ENCODE peak calls at places on chromosomes 13 and 19, in five cellular contexts. Y is colonic mucosa, S is fibroblast of lung, E is AG09309, W is kidney epithelial cell. R is an unnamed sample.

GRCh38 chr13:44801990-44802389 is 187.3 kb downstream of the NUFIP1 start:
- DNase-seq in Y (no peak), S (peak), E (peak), W (no peak), R (peak)

GRCh38 chr13:48731957-48732569 is 78.3 kb downstream of the CYSLTR2 start:
- DNase-seq in Y (peak), S (no peak), E (no peak), W (no peak), R (no peak)

GRCh38 chr13:89740994-89741678 is 1606.4 kb upstream of the MIR17HG start:
- DNase-seq in Y (no peak), S (no peak), E (no peak), W (no peak), R (no peak)

GRCh38 chr13:110106726-110107125 is 200.2 kb downstream of the COL4A1 start:
- DNase-seq in Y (no peak), S (peak), E (no peak), W (no peak), R (peak)

GRCh38 chr19:38375748-38376147 is 1.4 kb downstream of the PSMD8 start:
- DNase-seq in Y (no peak), S (peak), E (no peak), W (no peak), R (peak)

GRCh38 chr13:51370116-51370515 is 30.6 kb downstream of the SERPINE3 start:
- DNase-seq in Y (no peak), S (no peak), E (no peak), W (no peak), R (peak)

GRCh38 chr19:12779162-12779993 is 4.0 kb upstream of the HOOK2 start:
- DNase-seq in Y (peak), S (peak), E (no peak), W (no peak), R (peak)

GRCh38 chr13:25097426-25097825 is 1.5 kb downstream of the PABPC3 start:
- DNase-seq in Y (no peak), S (no peak), E (no peak), W (no peak), R (no peak)

DNA sequence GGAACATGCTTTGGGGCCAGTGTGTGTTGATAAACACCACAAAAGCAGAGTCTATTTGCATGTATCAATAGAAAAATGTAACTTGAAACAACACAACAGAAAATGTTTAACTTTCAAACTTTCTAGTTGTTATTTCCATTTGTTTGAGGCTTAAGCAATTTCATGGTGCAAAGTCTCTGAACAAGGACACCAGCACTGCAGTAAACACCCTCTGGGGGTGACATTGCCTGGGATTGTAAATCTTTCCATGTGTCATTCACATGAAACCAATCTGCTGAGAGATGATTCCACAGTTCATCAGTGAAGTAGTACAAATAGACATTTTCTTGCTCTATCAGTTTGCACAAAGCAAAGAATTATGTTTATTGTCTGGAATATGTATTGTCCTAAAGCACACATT is 124.5 kb downstream of the ITGBL1 start:
- DNase-seq in Y (no peak), S (no peak), E (no peak), W (no peak), R (no peak)
- TF ChIP-seq CTCF in Y (no peak), S (no peak), E (no peak), W (no peak), R (no peak)

GRCh38 chr13:107447591-107447990 is 767.7 kb downstream of the LIG4 start:
- DNase-seq in Y (no peak), S (no peak), E (no peak), W (peak), R (no peak)

GRCh38 chr13:107452833-107453232 is 762.5 kb downstream of the LIG4 start:
- DNase-seq in Y (no peak), S (no peak), E (no peak), W (no peak), R (no peak)

GRCh38 chr13:107456431-107456830 is 758.9 kb downstream of the LIG4 start:
- DNase-seq in Y (no peak), S (no peak), E (no peak), W (no peak), R (no peak)

GRCh38 chr13:107450426-107450825 is 764.9 kb downstream of the LIG4 start:
- DNase-seq in Y (no peak), S (peak), E (no peak), W (no peak), R (peak)

DNA sequence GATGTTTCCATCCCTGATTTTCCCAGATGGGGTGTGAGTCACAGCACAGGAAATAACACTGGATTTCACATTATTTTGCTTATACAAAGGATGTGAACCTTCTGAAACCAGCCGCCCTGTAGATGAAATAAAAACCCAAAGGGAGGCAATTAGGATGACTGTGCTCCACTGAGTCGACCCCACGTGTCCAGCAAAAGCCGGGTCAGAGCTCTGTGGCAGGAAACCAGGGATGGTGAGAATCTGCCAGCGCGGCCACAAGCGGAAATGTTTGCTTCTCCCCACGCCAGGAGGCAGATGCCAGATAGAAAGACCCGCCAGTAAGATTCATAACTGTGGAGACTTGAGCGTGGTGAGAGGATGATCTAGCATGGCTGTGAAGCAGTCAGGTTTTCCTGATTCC is 764.4 kb downstream of the LIG4 start:
- DNase-seq in Y (no peak), S (peak), E (peak), W (peak), R (peak)
- H3K4me3 ChIP-seq in Y (no peak), S (no peak), E (no peak), W (no peak), R (no peak)

DNA sequence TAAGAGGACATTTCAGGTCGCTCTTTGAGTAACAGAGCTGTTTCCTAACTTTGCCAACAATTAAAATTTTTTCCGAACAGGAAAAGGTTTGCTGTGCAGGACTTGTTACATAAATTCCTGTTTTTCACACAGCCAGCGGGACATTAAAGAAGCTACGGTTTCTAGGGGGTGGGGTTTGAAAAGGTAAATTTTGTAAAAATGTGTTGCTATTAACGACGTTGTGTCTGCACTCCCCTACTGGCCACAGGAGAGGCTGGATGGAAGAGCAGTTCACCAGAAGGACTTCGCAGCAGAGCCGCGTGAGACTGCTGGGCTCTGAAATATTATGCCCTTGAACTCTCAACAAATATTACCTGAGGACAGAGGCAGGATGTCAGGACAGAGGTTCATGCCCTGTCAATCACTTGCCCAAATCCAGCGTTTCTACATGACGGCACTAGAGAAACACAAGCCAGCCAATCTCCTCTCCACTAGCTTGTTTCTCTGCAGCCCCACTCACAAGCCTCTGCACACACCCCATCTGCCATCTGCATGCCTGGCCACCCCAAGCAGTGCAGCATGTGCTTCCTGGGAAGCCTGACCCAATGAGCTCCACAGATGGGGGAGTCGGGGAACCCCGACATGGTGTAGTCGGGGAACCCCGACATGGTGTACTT is 102.0 kb downstream of the FOXO1 start:
- DNase-seq in Y (no peak), S (no peak), E (no peak), W (no peak), R (no peak)
- TF ChIP-seq CTCF in Y (no peak), S (no peak), E (no peak), W (peak), R (peak)

DNA sequence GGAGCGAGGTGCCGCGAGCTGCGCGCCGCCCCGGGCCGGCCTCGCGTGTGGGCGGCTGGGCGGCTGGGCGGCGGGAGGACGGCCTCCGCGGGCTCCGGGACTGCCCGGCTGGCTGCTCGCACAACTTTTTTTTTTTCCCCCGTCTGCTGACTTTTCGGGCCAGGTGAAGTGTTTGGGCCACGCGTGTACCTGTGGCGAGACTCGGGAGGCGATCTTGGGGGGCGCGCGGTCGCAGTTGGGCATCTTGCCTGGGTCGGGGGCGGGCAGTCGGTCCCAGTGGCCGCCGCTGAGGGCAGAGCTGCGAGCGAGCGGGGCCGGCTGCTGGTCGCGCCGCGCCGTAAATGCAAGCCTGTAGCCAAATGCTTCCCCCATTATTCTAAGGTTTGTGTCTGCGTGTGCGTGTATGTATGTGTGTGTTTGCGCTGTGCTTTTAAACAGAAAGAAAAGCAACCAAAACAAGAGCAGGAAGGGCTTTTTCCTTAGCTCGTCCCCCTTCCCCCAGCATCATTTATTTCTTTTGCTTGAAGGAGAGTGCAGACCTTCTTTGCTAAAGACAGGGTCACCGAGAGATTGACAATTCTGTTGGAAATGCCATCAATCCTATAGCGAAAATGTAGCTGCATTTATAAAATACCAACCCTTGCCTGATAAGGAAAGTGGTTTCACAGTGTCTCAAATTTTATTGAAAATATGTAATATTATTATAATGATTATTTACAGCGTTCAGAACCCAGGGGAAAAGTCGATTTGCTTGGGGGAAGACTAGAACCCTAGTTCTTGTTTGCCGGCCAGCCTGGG is 143.3 kb upstream of the ZNF536 start:
- DNase-seq in Y (no peak), S (no peak), E (no peak), W (no peak), R (peak)
- H3K4me3 ChIP-seq in Y (peak), S (peak), E (no peak), W (peak), R (peak)